ENCODE peak calls at places on chromosomes 5 and 9, in five cellular contexts. V, L, F, I and K are unnamed samples.

GRCh38 chr9:82601272-82601835 is 461.6 kb downstream of the RASEF start:
- DNase-seq in V (no peak), L (no peak), F (no peak), I (no peak), K (no peak)

GRCh38 chr5:14588758-14589543 is 7.4 kb downstream of the OTULINL start:
- DNase-seq in V (no peak), L (no peak), F (no peak), I (no peak), K (no peak)

GRCh38 chr9:33164138-33164809 is 2.9 kb downstream of the B4GALT1 start:
- DNase-seq in V (peak; percentile 60), L (no peak), F (no peak), I (no peak), K (no peak)

GRCh38 chr9:121326130-121326838 is 43.8 kb downstream of the STOM start:
- DNase-seq in V (no peak), L (peak; percentile 93), F (peak; percentile 36), I (peak; percentile 74), K (no peak)

GRCh38 chr9:89137548-89138462 is 40.8 kb downstream of the SHC3 start:
- DNase-seq in V (no peak), L (peak; percentile 45), F (peak; percentile 60), I (peak; percentile 96), K (no peak)

GRCh38 chr9:69719368-69719767 is 40.4 kb downstream of the PTAR1 start:
- DNase-seq in V (no peak), L (no peak), F (peak; percentile 11), I (peak; percentile 56), K (no peak)

GRCh38 chr5:137466888-137467287 is 32.2 kb downstream of the SPOCK1 start:
- DNase-seq in V (no peak), L (peak; percentile 61), F (no peak), I (no peak), K (no peak)

GRCh38 chr9:26326473-26327044 is 566.0 kb downstream of the CAAP1 start:
- DNase-seq in V (no peak), L (no peak), F (peak; percentile 33), I (peak; percentile 83), K (no peak)

GRCh38 chr9:138112791-138113600 is 235.4 kb downstream of the CACNA1B start:
- DNase-seq in V (peak; percentile 10), L (no peak), F (peak; percentile 18), I (no peak), K (no peak)

GRCh38 chr5:128695791-128696520 is 157.9 kb upstream of the FBN2 start:
- DNase-seq in V (no peak), L (no peak), F (peak; percentile 1), I (no peak), K (no peak)

GRCh38 chr5:143554918-143555477 is 151.5 kb upstream of the NR3C1 start:
- DNase-seq in V (no peak), L (no peak), F (no peak), I (peak; percentile 80), K (no peak)

GRCh38 chr9:21465859-21466518 is 16.1 kb downstream of the IFNE start:
- DNase-seq in V (no peak), L (no peak), F (peak; percentile 35), I (peak; percentile 75), K (peak; percentile 37)

GRCh38 chr5:19855929-19856328 is 132.1 kb downstream of the CDH18 start:
- DNase-seq in V (no peak), L (no peak), F (no peak), I (peak; percentile 21), K (no peak)

GRCh38 chr5:138890686-138891085 is 15.6 kb upstream of the LRRTM2 start:
- DNase-seq in V (no peak), L (no peak), F (no peak), I (no peak), K (no peak)

GRCh38 chr5:126624534-126624933 is 23.8 kb downstream of the PHAX start:
- DNase-seq in V (no peak), L (no peak), F (peak; percentile 27), I (peak; percentile 85), K (no peak)
- H3K4me3 ChIP-seq in V (no peak overlapping the region), L (no peak overlapping the region), F (no peak overlapping the region), I (no peak overlapping the region), K (no peak overlapping the region)

DNA sequence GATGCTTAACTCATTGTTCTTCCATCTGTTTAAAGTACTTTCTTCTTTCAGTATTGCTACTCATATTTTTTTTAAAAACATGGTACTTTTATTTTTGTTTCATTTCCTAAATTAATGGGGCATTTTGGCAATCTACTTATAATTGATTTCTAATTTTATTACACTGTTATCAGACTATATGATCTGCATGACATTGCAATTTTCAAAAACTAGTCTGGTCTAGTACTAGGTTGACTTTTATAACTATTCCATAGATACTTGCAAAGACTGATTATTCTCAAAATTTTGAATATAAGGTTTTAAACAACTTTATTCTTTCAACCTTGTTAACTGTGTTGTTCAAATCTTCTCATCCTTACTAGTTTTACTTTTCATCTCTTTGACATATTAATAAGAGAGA is 63.9 kb upstream of the MVB12B start:
- DNase-seq in V (no peak), L (no peak), F (no peak), I (no peak), K (no peak)
- H3K27me3 ChIP-seq in V (no peaks in the 10 kb centered on the region), L (peaks cover 2% of the 10 kb centered on the region), F (peaks cover 100% of the 10 kb centered on the region), I (peaks cover 9% of the 10 kb centered on the region), K (no peaks in the 10 kb centered on the region)

GRCh38 chr5:74978347-74978746 is 74.0 kb downstream of the GCNT4 start:
- DNase-seq in V (no peak), L (no peak), F (no peak), I (no peak), K (no peak)
- H3K4me3 ChIP-seq in V (no peak overlapping the region), L (no peak overlapping the region), F (no peak overlapping the region), I (no peak overlapping the region), K (no peak overlapping the region)

DNA sequence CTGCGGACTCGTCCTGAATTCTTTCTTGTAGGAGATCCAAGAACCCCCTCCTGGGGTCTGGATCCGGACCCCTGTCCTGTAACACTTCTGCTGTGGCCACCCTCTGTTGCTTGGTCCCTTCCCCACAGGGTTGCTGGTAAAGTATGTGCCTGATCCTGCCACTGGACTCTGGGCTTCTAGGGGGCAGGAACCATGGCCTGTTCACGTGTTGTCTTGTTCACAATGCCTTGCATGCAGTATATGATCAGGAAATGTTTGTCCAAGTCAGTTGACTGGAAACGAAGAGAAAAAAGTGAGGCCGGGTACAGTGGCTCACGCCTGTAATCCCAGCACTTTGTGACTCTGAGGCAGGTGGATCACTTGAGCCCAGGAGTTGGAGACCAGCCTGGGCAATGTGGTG is 139.3 kb upstream of the ALDH1B1 start:
- DNase-seq in V (no peak), L (no peak), F (no peak), I (no peak), K (no peak)
- H3K27me3 ChIP-seq in V (no peaks in the 10 kb centered on the region), L (no peaks in the 10 kb centered on the region), F (no peaks in the 10 kb centered on the region), I (peaks cover 6% of the 10 kb centered on the region), K (no peaks in the 10 kb centered on the region)

GRCh38 chr9:98997580-98997979 is 53.9 kb downstream of the COL15A1 start:
- DNase-seq in V (no peak), L (no peak), F (no peak), I (peak; percentile 63), K (no peak)
- H3K4me3 ChIP-seq in V (no peak overlapping the region), L (no peak overlapping the region), F (no peak overlapping the region), I (no peak overlapping the region), K (no peak overlapping the region)

GRCh38 chr9:132157347-132158116 is 4.3 kb upstream of the NTNG2 start:
- DNase-seq in V (no peak), L (peak; percentile 5), F (no peak), I (no peak), K (no peak)
- H3K27me3 ChIP-seq in V (no peaks in the 10 kb centered on the region), L (peaks cover 23% of the 10 kb centered on the region), F (peaks cover 23% of the 10 kb centered on the region), I (peaks cover 14% of the 10 kb centered on the region), K (no peaks in the 10 kb centered on the region)

DNA sequence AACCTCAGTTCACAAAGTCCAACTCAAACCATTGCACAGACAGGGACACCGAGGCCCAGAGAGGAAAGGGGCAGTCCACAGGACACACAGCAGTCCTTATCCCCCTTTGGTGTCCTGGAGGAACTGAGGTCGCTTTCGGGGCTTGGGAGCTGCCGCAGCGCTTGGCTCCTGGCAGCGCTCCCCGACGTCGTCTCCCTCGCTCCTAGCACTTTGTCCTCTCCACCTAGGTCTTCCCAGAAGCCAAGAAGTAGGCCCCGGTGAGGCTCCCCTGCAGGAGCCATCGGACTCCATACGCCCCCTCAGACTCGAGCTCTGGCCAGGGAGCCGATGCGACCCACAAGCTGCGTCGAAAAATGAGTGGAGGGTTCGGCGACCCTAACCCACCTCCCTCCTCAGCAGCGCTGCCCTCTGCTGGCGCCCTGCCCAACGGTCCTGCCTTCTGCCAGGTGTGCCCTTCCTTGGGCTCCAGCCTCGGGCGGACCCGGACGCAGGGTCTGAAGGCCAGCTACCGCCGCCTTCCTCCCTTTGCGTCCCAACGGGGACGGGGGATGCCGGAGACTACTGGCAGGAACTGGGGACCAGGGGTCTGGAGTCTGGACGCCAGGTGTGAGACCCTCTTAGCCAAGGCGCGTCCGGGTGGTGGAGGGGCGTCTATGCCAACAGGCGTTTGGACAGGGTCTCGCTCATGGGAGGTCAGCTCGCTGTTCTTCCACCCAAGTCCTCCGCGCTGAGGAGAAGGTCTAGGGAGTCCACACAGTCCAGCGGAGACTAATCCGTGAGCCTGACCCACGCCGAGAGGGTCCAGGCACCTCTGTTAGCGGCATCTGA is 2.1 kb upstream of the PRDM12 start:
- DNase-seq in V (no peak), L (no peak), F (no peak), I (no peak), K (no peak)
- H3K4me3 ChIP-seq in V (no peak overlapping the region), L (no peak overlapping the region), F (no peak overlapping the region), I (no peak overlapping the region), K (peak overlapping the region; percentile 24)